ENCODE peak calls at places on chromosomes 13 and 19, in six cellular contexts. H is stimulated activated CD4-positive, alpha-beta T cell treated with anti-CD3 and anti-CD28 coated beads, Interleukin-2, amount 100 ng/mL, for 48 hours; G is osteocyte; P is AG09309; E is SJSA1; V is fibroblast of the aortic adventitia. B is an unnamed sample.

GRCh38 chr13:27076411-27076810 is 95.2 kb downstream of the USP12 start:
- DNase-seq in V (peak; percentile 81), P (no peak), H (no peak), G (no peak), E (no peak), B (no peak)

GRCh38 chr13:44052843-44053607 is 173.3 kb downstream of the LACC1 start:
- DNase-seq in H (no peak), V (peak; percentile 52), P (peak; percentile 29), G (no peak), E (no peak), B (peak; percentile 22)

GRCh38 chr19:18109731-18110671 is 12.4 kb downstream of the MAST3 start:
- DNase-seq in V (no peak), H (peak; percentile 42), E (no peak), P (no peak), G (no peak), B (peak; percentile 33)

GRCh38 chr19:18408053-18408476 is 10.6 kb upstream of the LRRC25 start:
- DNase-seq in E (no peak), H (no peak), G (no peak), P (no peak), V (no peak), B (no peak)

GRCh38 chr13:29503041-29503837 is 92.2 kb downstream of the SLC7A1 start:
- DNase-seq in G (no peak), V (peak; percentile 17), H (no peak), E (no peak), P (no peak), B (peak; percentile 23)

GRCh38 chr19:15154002-15154612 is 46.7 kb downstream of the NOTCH3 start:
- DNase-seq in H (peak; percentile 21), G (no peak), V (peak; percentile 59), E (peak; percentile 42), P (no peak), B (peak; percentile 66)

GRCh38 chr19:51339687-51340656 is 2.0 kb downstream of the VSIG10L start:
- DNase-seq in E (peak; percentile 84), G (peak; percentile 99), V (peak; percentile 93), P (peak; percentile 72), H (peak; percentile 97), B (peak; percentile 99)

GRCh38 chr13:113096745-113097305 is 8.8 kb upstream of the F7 start:
- DNase-seq in V (no peak), E (no peak), G (no peak), H (no peak), P (no peak), B (no peak)

GRCh38 chr19:46967578-46968018 is 52.0 kb upstream of the NPAS1 start:
- DNase-seq in P (no peak), H (no peak), G (no peak), E (no peak), V (peak; percentile 54), B (peak; percentile 41)

GRCh38 chr13:111850458-111850857 is 216.5 kb upstream of the SOX1 start:
- DNase-seq in P (no peak), G (no peak), H (no peak), E (no peak), V (no peak), B (no peak)

GRCh38 chr13:34757441-34757840 is 184.6 kb upstream of the NBEA start:
- DNase-seq in E (no peak), P (no peak), V (no peak), G (no peak), H (no peak), B (no peak)

GRCh38 chr13:101417043-101417406 is 717 bp upstream of the NALCN start:
- DNase-seq in V (peak; percentile 67), H (no peak), E (peak; percentile 22), G (no peak), P (no peak), B (peak; percentile 76)

GRCh38 chr19:29896790-29897189 is 45.2 kb upstream of the URI1 start:
- DNase-seq in P (no peak), V (no peak), G (no peak), H (no peak), E (no peak), B (no peak)

GRCh38 chr19:22595918-22596341 is 38.2 kb upstream of the ZNF492 start:
- DNase-seq in H (no peak), E (no peak), V (no peak), P (no peak), G (peak; percentile 83), B (no peak)

GRCh38 chr19:34308381-34309367 is 54.3 kb downstream of the GARRE1 start:
- DNase-seq in G (no peak), H (no peak), E (no peak), V (no peak), P (no peak), B (no peak)

GRCh38 chr13:80342541-80343371 is 1.8 kb upstream of the SPRY2 start:
- DNase-seq in V (peak; percentile 73), E (peak; percentile 96), G (peak; percentile 95), P (no peak), H (peak; percentile 73), B (peak; percentile 78)

GRCh38 chr13:94112227-94112626 is 367.3 kb downstream of the DCT start:
- DNase-seq in P (peak; percentile 88), V (peak; percentile 97), H (no peak), E (no peak), G (no peak), B (peak; percentile 50)

GRCh38 chr13:99968521-99969367 is 2.8 kb downstream of the ZIC5 start:
- DNase-seq in E (no peak), G (no peak), H (no peak), P (no peak), V (no peak), B (no peak)

GRCh38 chr19:57075801-57076492 is 43.8 kb upstream of the USP29 start:
- DNase-seq in G (no peak), H (no peak), P (no peak), V (no peak), E (no peak), B (no peak)

GRCh38 chr13:26254583-26255102 is 714 bp downstream of the CDK8 start:
- DNase-seq in G (no peak), E (peak; percentile 25), H (peak; percentile 26), P (no peak), V (peak; percentile 32), B (peak; percentile 72)

GRCh38 chr19:38617283-38617763 is 430 bp downstream of the MAP4K1 start:
- DNase-seq in V (no peak), H (peak; percentile 10), P (no peak), G (no peak), E (no peak), B (no peak)

GRCh38 chr13:111005808-111006494 is 91.1 kb upstream of the ANKRD10 start:
- DNase-seq in G (no peak), E (no peak), V (peak; percentile 65), P (no peak), H (no peak), B (no peak)

GRCh38 chr19:4019578-4019977 is 12.0 kb downstream of the PIAS4 start:
- DNase-seq in G (no peak), E (no peak), P (no peak), V (no peak), H (no peak), B (no peak)